ENCODE peak calls at places on chromosomes 16 and 17, in nine cellular contexts. C, O, I, Y, S, P, Z, N and W are unnamed samples.

GRCh38 chr16:3165111-3165822 is 22.7 kb upstream of the OR1F1 start:
- DNase-seq in Z (no peak), I (no peak), S (no peak), C (no peak), O (no peak), Y (no peak), N (no peak), P (no peak), W (no peak)

GRCh38 chr17:73874008-73874407 is 229.8 kb upstream of the SDK2 start:
- DNase-seq in N (no peak), O (no peak), C (peak; percentile 67), S (no peak), Z (no peak), I (no peak), Y (no peak), P (no peak), W (no peak)

GRCh38 chr16:77234611-77235010 is 35.4 kb downstream of the SYCE1L start:
- DNase-seq in P (no peak), C (no peak), O (no peak), N (no peak), Z (no peak), I (no peak), Y (no peak), S (no peak), W (no peak)

GRCh38 chr17:7101531-7101930 is 13.1 kb downstream of the ASGR2 start:
- DNase-seq in S (no peak), P (no peak), N (no peak), O (no peak), Z (no peak), C (no peak), I (no peak), Y (no peak), W (no peak)

GRCh38 chr16:83958137-83958810 is 5.2 kb downstream of the OSGIN1 start:
- DNase-seq in P (no peak), O (no peak), Y (no peak), C (no peak), N (no peak), Z (no peak), I (no peak), S (no peak), W (no peak)

GRCh38 chr16:14050297-14051027 is 20.7 kb upstream of the MRTFB start:
- DNase-seq in P (no peak), C (peak; percentile 12), Y (no peak), S (peak; percentile 18), I (no peak), N (peak; percentile 49), O (no peak), Z (no peak), W (no peak)

GRCh38 chr17:63304704-63305261 is 141.3 kb downstream of the CYB561 start:
- DNase-seq in P (no peak), N (no peak), S (no peak), Y (no peak), I (no peak), Z (no peak), C (no peak), O (no peak), W (no peak)

GRCh38 chr16:2511128-2511785 is 2.5 kb upstream of the ATP6V0C start:
- DNase-seq in Z (no peak), C (no peak), Y (no peak), O (no peak), P (peak; percentile 87), I (no peak), N (peak; percentile 61), S (no peak), W (peak; percentile 38)

GRCh38 chr17:40451420-40451819 is 8.2 kb downstream of the IGFBP4 start:
- DNase-seq in N (peak; percentile 88), Y (no peak), Z (no peak), I (peak; percentile 44), O (peak; percentile 60), P (peak; percentile 93), C (no peak), S (no peak), W (no peak)

GRCh38 chr16:88970095-88970494 is 6.9 kb downstream of the CBFA2T3 start:
- DNase-seq in Y (no peak), N (no peak), Z (no peak), C (no peak), O (no peak), S (no peak), P (no peak), I (no peak), W (no peak)

GRCh38 chr17:82463881-82464566 is 5.5 kb downstream of the NARF start:
- DNase-seq in O (no peak), N (no peak), P (no peak), Z (no peak), I (no peak), S (no peak), Y (no peak), C (no peak), W (no peak)

GRCh38 chr16:24883714-24884151 is 38.0 kb downstream of the SLC5A11 start:
- DNase-seq in Z (no peak), Y (no peak), I (no peak), P (no peak), N (no peak), S (no peak), O (no peak), C (no peak), W (no peak)

GRCh38 chr16:85238233-85238647 is 126.0 kb upstream of the CIBAR2 start:
- DNase-seq in O (no peak), S (no peak), P (peak; percentile 91), C (no peak), Y (no peak), Z (no peak), N (peak; percentile 91), I (peak; percentile 74), W (no peak)

GRCh38 chr17:13460646-13461045 is 141.1 kb downstream of the HS3ST3A1 start:
- DNase-seq in O (no peak), C (no peak), N (no peak), I (no peak), Z (no peak), P (no peak), Y (no peak), S (no peak), W (no peak)

GRCh38 chr17:49501496-49501895 is 6.4 kb downstream of the NGFR start:
- DNase-seq in N (no peak), I (no peak), P (no peak), C (peak; percentile 78), O (no peak), S (no peak), Y (no peak), Z (no peak), W (no peak)

GRCh38 chr16:87806246-87806607 is 40.4 kb upstream of the KLHDC4 start:
- DNase-seq in Z (no peak), S (peak; percentile 29), Y (no peak), P (no peak), C (peak; percentile 37), O (no peak), N (peak; percentile 43), I (no peak), W (no peak)

GRCh38 chr17:72099919-72100318 is 20.9 kb upstream of the SOX9 start:
- DNase-seq in P (no peak), O (no peak), S (no peak), I (no peak), C (no peak), Z (no peak), N (peak; percentile 85), Y (no peak), W (no peak)

GRCh38 chr17:35449371-35449931 is 885 bp upstream of the SLFN13 start:
- DNase-seq in S (no peak), Z (no peak), Y (no peak), C (no peak), P (peak; percentile 31), O (no peak), N (peak; percentile 38), I (no peak), W (no peak)

GRCh38 chr16:17053536-17054160 is 417.1 kb downstream of the XYLT1 start:
- DNase-seq in Z (no peak), S (no peak), O (no peak), I (no peak), P (no peak), C (no peak), Y (no peak), N (no peak), W (no peak)

GRCh38 chr16:52837251-52837650 is 215.4 kb downstream of the CHD9NB start:
- DNase-seq in S (no peak), P (no peak), Y (no peak), C (peak; percentile 8), I (no peak), Z (no peak), O (no peak), N (peak; percentile 41), W (no peak)

GRCh38 chr16:22979038-22979437 is 165.1 kb downstream of the HS3ST2 start:
- DNase-seq in S (no peak), I (no peak), N (no peak), Z (no peak), Y (no peak), P (no peak), O (no peak), C (no peak), W (peak; percentile 8)

GRCh38 chr16:22989598-22989997 is 159.7 kb downstream of the USP31 start:
- DNase-seq in C (no peak), O (no peak), Y (no peak), S (no peak), P (no peak), I (no peak), N (no peak), Z (no peak), W (no peak)

GRCh38 chr16:22983614-22984013 is 165.6 kb downstream of the USP31 start:
- DNase-seq in N (no peak), Y (no peak), Z (no peak), C (no peak), P (no peak), O (no peak), S (no peak), I (no peak), W (no peak)
- H3K27ac ChIP-seq in N (no peak overlapping the region), Y (no peak overlapping the region), Z (no peak overlapping the region), C (no peak overlapping the region), P (no peak overlapping the region), O (no peak overlapping the region), S (no peak overlapping the region), I (no peak overlapping the region), W (no peak overlapping the region)

GRCh38 chr16:57427307-57427706 is 19.9 kb downstream of the CIAPIN1 start:
- DNase-seq in O (no peak), N (no peak), S (no peak), I (no peak), C (no peak), Y (no peak), P (no peak), Z (no peak), W (no peak)
- H3K27ac ChIP-seq in O (no peak overlapping the region), N (no peak overlapping the region), S (no peak overlapping the region), I (no peak overlapping the region), C (peak overlapping the region; percentile 20), Y (no peak overlapping the region), P (no peak overlapping the region), Z (no peak overlapping the region), W (no peak overlapping the region)

GRCh38 chr16:56198755-56199114 is 7.4 kb downstream of the GNAO1 start:
- DNase-seq in Y (no peak), I (no peak), S (no peak), Z (no peak), C (no peak), P (no peak), O (no peak), N (no peak), W (peak; percentile 63)
- H3K27ac ChIP-seq in Y (no peak overlapping the region), I (no peak overlapping the region), S (no peak overlapping the region), Z (no peak overlapping the region), C (no peak overlapping the region), P (no peak overlapping the region), O (no peak overlapping the region), N (no peak overlapping the region), W (peak overlapping the region; percentile 69)

DNA sequence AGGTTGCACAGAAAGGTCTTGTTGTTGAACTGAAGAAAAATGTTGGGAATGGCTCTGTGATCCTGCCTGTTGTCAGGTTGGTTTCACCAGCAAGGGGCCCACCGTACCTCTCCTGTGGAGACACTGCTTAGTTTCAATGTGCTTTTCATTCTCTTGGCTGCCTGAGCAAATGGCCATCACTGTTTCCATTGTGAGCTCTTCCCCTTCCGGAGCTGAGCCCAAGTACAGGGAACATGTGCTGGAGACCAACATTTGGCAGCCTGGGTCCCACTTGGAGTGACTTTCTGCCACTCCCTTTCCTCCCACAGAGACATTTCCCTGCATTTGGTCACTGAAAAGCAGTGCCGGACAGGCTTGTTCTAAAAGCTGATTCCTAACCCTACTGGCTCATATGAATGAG is 23.1 kb downstream of the GABARAPL2 start:
- DNase-seq in Z (no peak), S (no peak), C (no peak), I (no peak), O (no peak), Y (no peak), N (peak; percentile 20), P (no peak), W (no peak)
- H3K27ac ChIP-seq in Z (no peak overlapping the region), S (no peak overlapping the region), C (no peak overlapping the region), I (peak overlapping the region; percentile 94), O (peak overlapping the region; percentile 57), Y (no peak overlapping the region), N (no peak overlapping the region), P (no peak overlapping the region), W (no peak overlapping the region)